ENCODE peak calls at places on chromosomes 7 and 10, in nine cellular contexts. One of them, this sample, is unnamed.

GRCh38 chr10:61662794-61663259 is at the start of gene CABCOCO1:
- DNase-seq in CD8-positive, alpha-beta T cell: no peak
- DNase-seq in cardiac fibroblast: peak
- DNase-seq in lower leg skin: no peak
- DNase-seq in dorsolateral prefrontal cortex: peak
- DNase-seq in pancreas: peak
- DNase-seq in lung: peak
- DNase-seq in cardiac muscle cell: peak
- DNase-seq in HL-60: no peak
- DNase-seq in this sample: no peak

GRCh38 chr7:73742338-73742752 is 3.7 kb upstream of the ABHD11 start:
- DNase-seq in CD8-positive, alpha-beta T cell: no peak
- DNase-seq in cardiac fibroblast: no peak
- DNase-seq in lower leg skin: no peak
- DNase-seq in dorsolateral prefrontal cortex: no peak
- DNase-seq in pancreas: peak
- DNase-seq in lung: peak
- DNase-seq in cardiac muscle cell: no peak
- DNase-seq in HL-60: no peak
- DNase-seq in this sample: no peak

GRCh38 chr7:137992042-137992737 is 9.7 kb downstream of the CREB3L2 start:
- DNase-seq in CD8-positive, alpha-beta T cell: no peak
- DNase-seq in cardiac fibroblast: peak
- DNase-seq in lower leg skin: no peak
- DNase-seq in dorsolateral prefrontal cortex: no peak
- DNase-seq in pancreas: no peak
- DNase-seq in lung: no peak
- DNase-seq in cardiac muscle cell: peak
- DNase-seq in HL-60: no peak
- DNase-seq in this sample: no peak

GRCh38 chr7:131241381-131241780 is 86.3 kb upstream of the MKLN1 start:
- DNase-seq in CD8-positive, alpha-beta T cell: no peak
- DNase-seq in cardiac fibroblast: no peak
- DNase-seq in lower leg skin: no peak
- DNase-seq in dorsolateral prefrontal cortex: no peak
- DNase-seq in pancreas: no peak
- DNase-seq in lung: no peak
- DNase-seq in cardiac muscle cell: no peak
- DNase-seq in HL-60: no peak
- DNase-seq in this sample: no peak

GRCh38 chr7:103637080-103637479 is 191.1 kb upstream of the SLC26A5 start:
- DNase-seq in CD8-positive, alpha-beta T cell: no peak
- DNase-seq in cardiac fibroblast: peak
- DNase-seq in lower leg skin: no peak
- DNase-seq in dorsolateral prefrontal cortex: no peak
- DNase-seq in pancreas: no peak
- DNase-seq in lung: no peak
- DNase-seq in cardiac muscle cell: peak
- DNase-seq in HL-60: no peak
- DNase-seq in this sample: no peak

GRCh38 chr7:94396044-94396443 is 1.3 kb downstream of the COL1A2 start:
- DNase-seq in CD8-positive, alpha-beta T cell: no peak
- DNase-seq in cardiac fibroblast: peak
- DNase-seq in lower leg skin: no peak
- DNase-seq in dorsolateral prefrontal cortex: no peak
- DNase-seq in pancreas: no peak
- DNase-seq in lung: no peak
- DNase-seq in cardiac muscle cell: peak
- DNase-seq in HL-60: no peak
- DNase-seq in this sample: no peak

GRCh38 chr10:109987413-109987812 is 20.4 kb upstream of the ADD3 start:
- DNase-seq in CD8-positive, alpha-beta T cell: no peak
- DNase-seq in cardiac fibroblast: peak
- DNase-seq in lower leg skin: no peak
- DNase-seq in dorsolateral prefrontal cortex: no peak
- DNase-seq in pancreas: no peak
- DNase-seq in lung: no peak
- DNase-seq in cardiac muscle cell: peak
- DNase-seq in HL-60: no peak
- DNase-seq in this sample: no peak

GRCh38 chr7:22625251-22625650 is 101.7 kb upstream of the IL6 start:
- DNase-seq in CD8-positive, alpha-beta T cell: no peak
- DNase-seq in cardiac fibroblast: no peak
- DNase-seq in lower leg skin: no peak
- DNase-seq in dorsolateral prefrontal cortex: no peak
- DNase-seq in pancreas: no peak
- DNase-seq in lung: no peak
- DNase-seq in cardiac muscle cell: no peak
- DNase-seq in HL-60: no peak
- DNase-seq in this sample: no peak

GRCh38 chr7:74625446-74625845 is 32.1 kb upstream of the GTF2I start:
- DNase-seq in CD8-positive, alpha-beta T cell: no peak
- DNase-seq in cardiac fibroblast: peak
- DNase-seq in lower leg skin: no peak
- DNase-seq in dorsolateral prefrontal cortex: no peak
- DNase-seq in pancreas: no peak
- DNase-seq in lung: no peak
- DNase-seq in cardiac muscle cell: peak
- DNase-seq in HL-60: no peak
- DNase-seq in this sample: no peak

GRCh38 chr10:992523-993340 is 4.5 kb downstream of the GTPBP4 start:
- DNase-seq in CD8-positive, alpha-beta T cell: no peak
- DNase-seq in cardiac fibroblast: peak
- DNase-seq in lower leg skin: no peak
- DNase-seq in dorsolateral prefrontal cortex: no peak
- DNase-seq in pancreas: no peak
- DNase-seq in lung: no peak
- DNase-seq in cardiac muscle cell: no peak
- DNase-seq in HL-60: no peak
- DNase-seq in this sample: no peak

GRCh38 chr7:123629281-123629680 is 26.4 kb upstream of the LMOD2 start:
- DNase-seq in CD8-positive, alpha-beta T cell: no peak
- DNase-seq in cardiac fibroblast: no peak
- DNase-seq in lower leg skin: no peak
- DNase-seq in dorsolateral prefrontal cortex: no peak
- DNase-seq in pancreas: no peak
- DNase-seq in lung: no peak
- DNase-seq in cardiac muscle cell: no peak
- DNase-seq in HL-60: no peak
- DNase-seq in this sample: no peak

GRCh38 chr10:60236869-60237524 is 152.7 kb downstream of the ANK3 start:
- DNase-seq in CD8-positive, alpha-beta T cell: no peak
- DNase-seq in cardiac fibroblast: peak
- DNase-seq in lower leg skin: peak
- DNase-seq in dorsolateral prefrontal cortex: peak
- DNase-seq in pancreas: no peak
- DNase-seq in lung: peak
- DNase-seq in cardiac muscle cell: peak
- DNase-seq in HL-60: peak
- DNase-seq in this sample: peak

GRCh38 chr10:5317547-5318107 is 47.1 kb upstream of the UCN3 start:
- DNase-seq in CD8-positive, alpha-beta T cell: peak
- DNase-seq in cardiac fibroblast: peak
- DNase-seq in lower leg skin: no peak
- DNase-seq in dorsolateral prefrontal cortex: no peak
- DNase-seq in pancreas: no peak
- DNase-seq in lung: no peak
- DNase-seq in cardiac muscle cell: peak
- DNase-seq in HL-60: peak
- DNase-seq in this sample: no peak

GRCh38 chr10:75431180-75432111 is at the start of gene LRMDA:
- DNase-seq in CD8-positive, alpha-beta T cell: no peak
- DNase-seq in cardiac fibroblast: peak
- DNase-seq in lower leg skin: no peak
- DNase-seq in dorsolateral prefrontal cortex: no peak
- DNase-seq in pancreas: peak
- DNase-seq in lung: peak
- DNase-seq in cardiac muscle cell: peak
- DNase-seq in HL-60: peak
- DNase-seq in this sample: no peak

GRCh38 chr7:40836218-40836617 is 701.4 kb downstream of the SUGCT start:
- DNase-seq in CD8-positive, alpha-beta T cell: no peak
- DNase-seq in cardiac fibroblast: no peak
- DNase-seq in lower leg skin: no peak
- DNase-seq in dorsolateral prefrontal cortex: no peak
- DNase-seq in pancreas: no peak
- DNase-seq in lung: no peak
- DNase-seq in cardiac muscle cell: no peak
- DNase-seq in HL-60: no peak
- DNase-seq in this sample: no peak

GRCh38 chr10:69862882-69863530 is 61.3 kb downstream of the COL13A1 start:
- DNase-seq in CD8-positive, alpha-beta T cell: no peak
- DNase-seq in cardiac fibroblast: no peak
- DNase-seq in lower leg skin: no peak
- DNase-seq in dorsolateral prefrontal cortex: no peak
- DNase-seq in pancreas: no peak
- DNase-seq in lung: no peak
- DNase-seq in cardiac muscle cell: no peak
- DNase-seq in HL-60: no peak
- DNase-seq in this sample: no peak

GRCh38 chr7:104862719-104863118 is 151.3 kb upstream of the KMT2E start:
- DNase-seq in CD8-positive, alpha-beta T cell: no peak
- DNase-seq in cardiac fibroblast: peak
- DNase-seq in lower leg skin: no peak
- DNase-seq in dorsolateral prefrontal cortex: no peak
- DNase-seq in pancreas: no peak
- DNase-seq in lung: no peak
- DNase-seq in cardiac muscle cell: peak
- DNase-seq in HL-60: no peak
- DNase-seq in this sample: no peak

GRCh38 chr7:21616796-21617436 is 74.1 kb downstream of the DNAH11 start:
- DNase-seq in CD8-positive, alpha-beta T cell: no peak
- DNase-seq in cardiac fibroblast: peak
- DNase-seq in lower leg skin: no peak
- DNase-seq in dorsolateral prefrontal cortex: no peak
- DNase-seq in pancreas: no peak
- DNase-seq in lung: no peak
- DNase-seq in cardiac muscle cell: peak
- DNase-seq in HL-60: no peak
- DNase-seq in this sample: no peak

GRCh38 chr10:78038791-78039547 is 5.3 kb downstream of the RPS24 start:
- DNase-seq in CD8-positive, alpha-beta T cell: no peak
- DNase-seq in cardiac fibroblast: no peak
- DNase-seq in lower leg skin: no peak
- DNase-seq in dorsolateral prefrontal cortex: no peak
- DNase-seq in pancreas: no peak
- DNase-seq in lung: no peak
- DNase-seq in cardiac muscle cell: no peak
- DNase-seq in HL-60: no peak
- DNase-seq in this sample: no peak
- H3K4me3 ChIP-seq in CD8-positive, alpha-beta T cell: no peak
- H3K4me3 ChIP-seq in cardiac fibroblast: no peak
- H3K4me3 ChIP-seq in lower leg skin: no peak
- H3K4me3 ChIP-seq in dorsolateral prefrontal cortex: no peak
- H3K4me3 ChIP-seq in pancreas: no peak
- H3K4me3 ChIP-seq in lung: no peak
- H3K4me3 ChIP-seq in cardiac muscle cell: no peak
- H3K4me3 ChIP-seq in HL-60: no peak
- H3K4me3 ChIP-seq in this sample: no peak

DNA sequence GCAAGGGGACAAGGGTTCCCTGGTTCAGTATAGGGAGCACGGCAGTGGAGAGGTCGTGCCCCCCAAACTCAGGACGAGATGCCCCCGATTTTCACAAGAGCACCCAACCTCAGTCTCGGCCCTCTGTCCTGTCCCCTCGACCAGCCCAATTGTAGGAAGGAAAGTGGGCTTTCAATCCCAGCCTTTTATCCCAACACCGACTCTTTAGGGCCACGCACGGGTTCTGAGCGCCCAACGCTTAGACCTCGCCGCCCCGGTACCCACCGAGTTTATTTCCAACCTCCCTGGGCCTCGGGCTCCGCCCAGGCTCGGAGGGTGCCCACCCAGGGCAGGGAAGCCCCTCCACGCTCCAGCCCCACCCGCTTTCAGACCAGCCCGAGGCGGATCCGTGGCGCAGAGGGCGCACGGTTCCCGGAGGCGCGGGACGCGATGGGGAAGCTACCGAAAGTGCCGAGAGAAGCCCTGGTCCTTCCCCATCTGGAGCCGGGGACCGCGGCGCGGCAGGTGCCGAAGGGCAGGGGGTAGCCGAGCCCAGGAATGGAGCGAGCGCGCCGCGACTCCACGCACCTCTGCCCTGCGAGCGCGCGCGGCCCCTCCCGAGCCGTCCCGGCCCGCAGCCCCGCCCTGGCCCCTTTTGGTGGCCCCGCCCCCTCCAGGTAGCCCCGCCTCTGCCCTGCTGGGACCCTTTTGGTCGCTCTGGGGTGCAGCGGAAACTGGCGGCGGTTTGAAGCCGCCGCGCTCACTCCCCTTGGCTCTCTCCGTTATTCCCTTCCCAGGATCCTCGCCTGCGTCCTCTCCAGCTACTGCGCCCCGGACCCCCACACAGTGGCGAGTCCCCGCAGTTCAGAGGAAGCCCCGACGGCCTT is 20.4 kb downstream of the GRID2IP start:
- DNase-seq in CD8-positive, alpha-beta T cell: peak
- DNase-seq in cardiac fibroblast: no peak
- DNase-seq in lower leg skin: no peak
- DNase-seq in dorsolateral prefrontal cortex: no peak
- DNase-seq in pancreas: no peak
- DNase-seq in lung: no peak
- DNase-seq in cardiac muscle cell: no peak
- DNase-seq in HL-60: peak
- DNase-seq in this sample: no peak
- H3K4me3 ChIP-seq in CD8-positive, alpha-beta T cell: peak
- H3K4me3 ChIP-seq in cardiac fibroblast: peak
- H3K4me3 ChIP-seq in lower leg skin: no peak
- H3K4me3 ChIP-seq in dorsolateral prefrontal cortex: peak
- H3K4me3 ChIP-seq in pancreas: no peak
- H3K4me3 ChIP-seq in lung: no peak
- H3K4me3 ChIP-seq in cardiac muscle cell: peak
- H3K4me3 ChIP-seq in HL-60: peak
- H3K4me3 ChIP-seq in this sample: peak

DNA sequence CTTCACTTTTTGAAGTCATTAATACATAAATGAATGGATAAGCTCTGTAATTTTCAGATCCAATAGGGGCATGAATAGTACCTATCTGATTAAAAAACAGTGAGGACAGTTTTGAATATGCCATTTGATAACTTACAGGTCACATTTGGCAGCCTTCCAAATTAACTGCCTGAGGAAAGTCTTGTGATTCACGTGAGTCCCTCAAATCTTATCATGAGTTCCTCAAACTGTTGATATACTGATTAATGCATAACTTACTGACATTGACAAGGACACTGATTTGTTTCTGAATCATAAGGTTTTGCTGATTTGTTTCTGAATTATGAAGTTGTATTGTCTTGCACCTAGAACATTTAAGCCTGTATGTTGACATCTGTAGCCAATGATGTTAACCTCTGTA is 55.1 kb downstream of the ANKMY2 start:
- DNase-seq in CD8-positive, alpha-beta T cell: no peak
- DNase-seq in cardiac fibroblast: no peak
- DNase-seq in lower leg skin: no peak
- DNase-seq in dorsolateral prefrontal cortex: no peak
- DNase-seq in pancreas: no peak
- DNase-seq in lung: no peak
- DNase-seq in cardiac muscle cell: no peak
- DNase-seq in HL-60: no peak
- DNase-seq in this sample: no peak
- H3K4me3 ChIP-seq in CD8-positive, alpha-beta T cell: no peak
- H3K4me3 ChIP-seq in cardiac fibroblast: no peak
- H3K4me3 ChIP-seq in lower leg skin: no peak
- H3K4me3 ChIP-seq in dorsolateral prefrontal cortex: no peak
- H3K4me3 ChIP-seq in pancreas: no peak
- H3K4me3 ChIP-seq in lung: no peak
- H3K4me3 ChIP-seq in cardiac muscle cell: no peak
- H3K4me3 ChIP-seq in HL-60: no peak
- H3K4me3 ChIP-seq in this sample: no peak

GRCh38 chr10:28432210-28432676 is 100.7 kb upstream of the WAC start:
- DNase-seq in CD8-positive, alpha-beta T cell: peak
- DNase-seq in cardiac fibroblast: peak
- DNase-seq in lower leg skin: peak
- DNase-seq in dorsolateral prefrontal cortex: no peak
- DNase-seq in pancreas: peak
- DNase-seq in lung: peak
- DNase-seq in cardiac muscle cell: peak
- DNase-seq in HL-60: peak
- DNase-seq in this sample: no peak
- H3K4me3 ChIP-seq in CD8-positive, alpha-beta T cell: peak
- H3K4me3 ChIP-seq in cardiac fibroblast: no peak
- H3K4me3 ChIP-seq in lower leg skin: no peak
- H3K4me3 ChIP-seq in dorsolateral prefrontal cortex: peak
- H3K4me3 ChIP-seq in pancreas: no peak
- H3K4me3 ChIP-seq in lung: no peak
- H3K4me3 ChIP-seq in cardiac muscle cell: no peak
- H3K4me3 ChIP-seq in HL-60: no peak
- H3K4me3 ChIP-seq in this sample: peak